ENCODE peak calls at places on chromosomes 13 and 19, in six cellular contexts. One of them, this sample, is unnamed.

GRCh38 chr19:29247912-29248311 is 35.0 kb upstream of the UQCRFS1 start:
- DNase-seq in H9: peak
- DNase-seq in PC-3: no peak
- DNase-seq in DND-41: no peak
- DNase-seq in fibroblast of lung: no peak
- DNase-seq in IMR-90: no peak
- DNase-seq in this sample: no peak

GRCh38 chr13:67464154-67464553 is 234.0 kb upstream of the PCDH9 start:
- DNase-seq in H9: no peak
- DNase-seq in PC-3: no peak
- DNase-seq in DND-41: no peak
- DNase-seq in fibroblast of lung: no peak
- DNase-seq in IMR-90: no peak
- DNase-seq in this sample: no peak

GRCh38 chr13:26951581-26952177 is 191.1 kb upstream of the GPR12 start:
- DNase-seq in H9: no peak
- DNase-seq in PC-3: no peak
- DNase-seq in DND-41: no peak
- DNase-seq in fibroblast of lung: no peak
- DNase-seq in IMR-90: no peak
- DNase-seq in this sample: no peak

GRCh38 chr13:41302743-41303142 is 8.3 kb upstream of the NAA16 start:
- DNase-seq in H9: no peak
- DNase-seq in PC-3: no peak
- DNase-seq in DND-41: no peak
- DNase-seq in fibroblast of lung: no peak
- DNase-seq in IMR-90: no peak
- DNase-seq in this sample: no peak

GRCh38 chr19:44718441-44719261 is 19.7 kb downstream of the CEACAM16 start:
- DNase-seq in H9: peak
- DNase-seq in PC-3: peak
- DNase-seq in DND-41: no peak
- DNase-seq in fibroblast of lung: peak
- DNase-seq in IMR-90: peak
- DNase-seq in this sample: peak

GRCh38 chr19:49544154-49544553 is 16.4 kb downstream of the RCN3 start:
- DNase-seq in H9: no peak
- DNase-seq in PC-3: no peak
- DNase-seq in DND-41: no peak
- DNase-seq in fibroblast of lung: no peak
- DNase-seq in IMR-90: no peak
- DNase-seq in this sample: no peak

GRCh38 chr13:32267836-32268439 is 47.2 kb downstream of the ZAR1L start:
- DNase-seq in H9: peak
- DNase-seq in PC-3: peak
- DNase-seq in DND-41: peak
- DNase-seq in fibroblast of lung: no peak
- DNase-seq in IMR-90: no peak
- DNase-seq in this sample: no peak

GRCh38 chr13:107867701-107868661 is 347.4 kb downstream of the LIG4 start:
- DNase-seq in H9: peak
- DNase-seq in PC-3: peak
- DNase-seq in DND-41: no peak
- DNase-seq in fibroblast of lung: peak
- DNase-seq in IMR-90: peak
- DNase-seq in this sample: peak

GRCh38 chr13:102374233-102374632 is 27.6 kb downstream of the FGF14 start:
- DNase-seq in H9: no peak
- DNase-seq in PC-3: no peak
- DNase-seq in DND-41: no peak
- DNase-seq in fibroblast of lung: no peak
- DNase-seq in IMR-90: no peak
- DNase-seq in this sample: no peak

GRCh38 chr13:25648996-25649633 is 277.3 kb downstream of the ATP8A2 start:
- DNase-seq in H9: no peak
- DNase-seq in PC-3: no peak
- DNase-seq in DND-41: no peak
- DNase-seq in fibroblast of lung: no peak
- DNase-seq in IMR-90: no peak
- DNase-seq in this sample: no peak

GRCh38 chr13:33262069-33262487 is 23.5 kb downstream of the STARD13 start:
- DNase-seq in H9: peak
- DNase-seq in PC-3: peak
- DNase-seq in DND-41: no peak
- DNase-seq in fibroblast of lung: no peak
- DNase-seq in IMR-90: peak
- DNase-seq in this sample: no peak

GRCh38 chr13:29922281-29922821 is 71.9 kb upstream of the UBL3 start:
- DNase-seq in H9: no peak
- DNase-seq in PC-3: peak
- DNase-seq in DND-41: no peak
- DNase-seq in fibroblast of lung: peak
- DNase-seq in IMR-90: peak
- DNase-seq in this sample: peak

GRCh38 chr19:37933965-37934364 is 27.0 kb downstream of the SIPA1L3 start:
- DNase-seq in H9: no peak
- DNase-seq in PC-3: no peak
- DNase-seq in DND-41: no peak
- DNase-seq in fibroblast of lung: no peak
- DNase-seq in IMR-90: peak
- DNase-seq in this sample: peak

GRCh38 chr19:19321143-19321577 is 531 bp downstream of the MAU2 start:
- DNase-seq in H9: peak
- DNase-seq in PC-3: peak
- DNase-seq in DND-41: peak
- DNase-seq in fibroblast of lung: peak
- DNase-seq in IMR-90: no peak
- DNase-seq in this sample: peak

GRCh38 chr19:1651061-1651547 is 1.3 kb downstream of the TCF3 start:
- DNase-seq in H9: no peak
- DNase-seq in PC-3: no peak
- DNase-seq in DND-41: peak
- DNase-seq in fibroblast of lung: peak
- DNase-seq in IMR-90: peak
- DNase-seq in this sample: peak

GRCh38 chr19:5621311-5621944 is 1.1 kb downstream of the SAFB2 start:
- DNase-seq in H9: no peak
- DNase-seq in PC-3: no peak
- DNase-seq in DND-41: no peak
- DNase-seq in fibroblast of lung: no peak
- DNase-seq in IMR-90: no peak
- DNase-seq in this sample: no peak

GRCh38 chr13:32978278-32978677 is 37.9 kb upstream of the KL start:
- DNase-seq in H9: no peak
- DNase-seq in PC-3: no peak
- DNase-seq in DND-41: no peak
- DNase-seq in fibroblast of lung: no peak
- DNase-seq in IMR-90: no peak
- DNase-seq in this sample: no peak

GRCh38 chr13:114101831-114102520 is 30.4 kb downstream of the RASA3 start:
- DNase-seq in H9: no peak
- DNase-seq in PC-3: no peak
- DNase-seq in DND-41: no peak
- DNase-seq in fibroblast of lung: no peak
- DNase-seq in IMR-90: no peak
- DNase-seq in this sample: peak

DNA sequence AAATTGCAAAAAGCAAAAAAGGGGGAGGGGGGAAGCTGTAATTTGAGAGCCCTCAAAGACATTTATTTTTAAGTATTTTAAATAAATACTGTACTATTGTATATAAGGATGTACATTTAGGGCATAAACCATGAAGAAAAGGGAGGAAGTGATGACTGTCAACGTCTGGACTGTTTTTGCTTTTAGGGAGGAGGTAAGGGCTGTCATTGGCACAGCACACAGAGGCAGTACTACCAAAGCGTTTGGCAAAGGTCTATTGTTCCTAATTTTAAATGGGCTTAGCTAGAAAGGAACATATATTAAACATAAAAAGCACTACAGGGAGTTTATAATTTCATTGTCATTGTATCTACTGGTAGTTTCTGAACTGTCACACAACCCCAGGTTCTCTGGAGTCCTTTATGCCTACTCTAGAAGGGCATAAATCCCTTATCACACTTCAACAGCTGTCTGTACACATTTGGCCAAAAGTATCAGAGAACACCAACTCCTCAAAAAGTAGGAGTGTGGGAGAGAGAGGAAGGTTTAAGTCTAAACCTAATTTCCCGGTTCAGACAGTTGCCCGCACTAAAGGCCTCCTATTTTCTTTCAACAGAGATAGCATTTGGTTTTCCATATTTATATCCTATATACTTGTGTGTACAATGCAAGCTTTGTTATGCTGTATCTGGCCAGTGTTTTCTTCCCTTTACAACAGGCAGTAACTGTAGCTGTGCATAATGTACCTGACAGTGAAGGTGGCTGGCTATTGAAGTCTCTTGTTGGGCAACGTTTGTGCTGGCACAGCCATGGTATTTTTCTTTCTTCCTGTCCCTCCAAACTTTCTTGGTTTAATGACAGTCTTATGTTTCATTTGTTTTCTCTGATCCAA is 406.2 kb downstream of the KLF5 start:
- DNase-seq in H9: no peak
- DNase-seq in PC-3: no peak
- DNase-seq in DND-41: no peak
- DNase-seq in fibroblast of lung: no peak
- DNase-seq in IMR-90: no peak
- DNase-seq in this sample: no peak
- H2AFZ ChIP-seq in H9: no peak
- H2AFZ ChIP-seq in PC-3: peak
- H2AFZ ChIP-seq in DND-41: no peak
- H2AFZ ChIP-seq in fibroblast of lung: no peak
- H2AFZ ChIP-seq in IMR-90: no peak
- H2AFZ ChIP-seq in this sample: no peak

GRCh38 chr19:51477343-51477742 is 996 bp upstream of the CEACAM18 start:
- DNase-seq in H9: no peak
- DNase-seq in PC-3: no peak
- DNase-seq in DND-41: no peak
- DNase-seq in fibroblast of lung: no peak
- DNase-seq in IMR-90: no peak
- DNase-seq in this sample: no peak
- H2AFZ ChIP-seq in H9: no peak
- H2AFZ ChIP-seq in PC-3: no peak
- H2AFZ ChIP-seq in DND-41: no peak
- H2AFZ ChIP-seq in fibroblast of lung: no peak
- H2AFZ ChIP-seq in IMR-90: no peak
- H2AFZ ChIP-seq in this sample: no peak

GRCh38 chr19:7513809-7514642 is 1.9 kb upstream of the ZNF358 start:
- DNase-seq in H9: no peak
- DNase-seq in PC-3: no peak
- DNase-seq in DND-41: no peak
- DNase-seq in fibroblast of lung: no peak
- DNase-seq in IMR-90: no peak
- DNase-seq in this sample: no peak

GRCh38 chr19:7516281-7516862 is 469 bp downstream of the ZNF358 start:
- DNase-seq in H9: no peak
- DNase-seq in PC-3: no peak
- DNase-seq in DND-41: no peak
- DNase-seq in fibroblast of lung: no peak
- DNase-seq in IMR-90: no peak
- DNase-seq in this sample: no peak

GRCh38 chr19:7515471-7516226 is at the start of gene ZNF358:
- DNase-seq in H9: peak
- DNase-seq in PC-3: peak
- DNase-seq in DND-41: peak
- DNase-seq in fibroblast of lung: peak
- DNase-seq in IMR-90: peak
- DNase-seq in this sample: peak

GRCh38 chr19:7516878-7517277 is 975 bp downstream of the ZNF358 start:
- DNase-seq in H9: no peak
- DNase-seq in PC-3: no peak
- DNase-seq in DND-41: no peak
- DNase-seq in fibroblast of lung: no peak
- DNase-seq in IMR-90: no peak
- DNase-seq in this sample: no peak

GRCh38 chr19:7515091-7515470 is 822 bp upstream of the ZNF358 start:
- DNase-seq in H9: no peak
- DNase-seq in PC-3: no peak
- DNase-seq in DND-41: no peak
- DNase-seq in fibroblast of lung: peak
- DNase-seq in IMR-90: peak
- DNase-seq in this sample: peak
- H2AFZ ChIP-seq in H9: no peak
- H2AFZ ChIP-seq in PC-3: peak
- H2AFZ ChIP-seq in DND-41: peak
- H2AFZ ChIP-seq in fibroblast of lung: peak
- H2AFZ ChIP-seq in IMR-90: peak
- H2AFZ ChIP-seq in this sample: no peak

DNA sequence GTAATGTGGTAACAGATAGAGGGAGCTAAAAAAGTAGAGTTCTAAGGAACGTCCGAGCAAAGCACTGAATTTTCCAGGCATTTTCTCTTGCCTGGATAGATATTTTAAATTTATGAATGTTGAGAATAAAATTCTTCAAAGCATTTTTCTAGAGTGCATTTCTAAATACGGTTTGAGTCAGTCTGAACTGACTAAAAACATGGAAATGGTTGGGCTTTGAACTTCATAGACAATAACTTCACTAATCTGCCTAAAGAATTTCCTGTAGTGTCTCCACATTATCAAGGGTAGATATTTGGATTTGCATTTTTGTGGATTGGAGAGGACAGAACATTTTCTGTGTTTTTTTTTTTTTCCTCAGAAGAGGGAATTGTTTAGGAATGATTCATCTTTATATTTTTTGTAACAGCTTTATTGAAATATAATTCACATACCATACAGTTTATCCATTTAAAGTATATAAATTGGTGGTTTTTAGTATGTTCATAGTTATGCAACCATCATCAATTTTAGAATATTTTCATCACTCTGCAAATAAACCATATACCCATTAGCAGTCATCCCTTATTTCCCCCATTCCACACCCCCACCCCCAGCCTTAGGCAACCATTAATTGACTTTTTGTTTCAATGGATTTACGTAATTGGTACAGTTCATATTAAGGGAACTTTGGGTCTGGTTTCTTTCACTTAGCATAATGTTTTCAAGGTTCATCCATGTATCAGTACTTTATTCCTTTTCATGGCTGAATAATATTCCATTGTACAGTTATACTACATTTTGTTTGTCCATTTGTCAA is 20.7 kb downstream of the GARRE1 start:
- DNase-seq in H9: no peak
- DNase-seq in PC-3: peak
- DNase-seq in DND-41: no peak
- DNase-seq in fibroblast of lung: peak
- DNase-seq in IMR-90: peak
- DNase-seq in this sample: peak
- H2AFZ ChIP-seq in H9: no peak
- H2AFZ ChIP-seq in PC-3: no peak
- H2AFZ ChIP-seq in DND-41: no peak
- H2AFZ ChIP-seq in fibroblast of lung: no peak
- H2AFZ ChIP-seq in IMR-90: no peak
- H2AFZ ChIP-seq in this sample: no peak

GRCh38 chr13:105031306-105031705 is 1504.2 kb downstream of the EFNB2 start:
- DNase-seq in H9: no peak
- DNase-seq in PC-3: no peak
- DNase-seq in DND-41: no peak
- DNase-seq in fibroblast of lung: no peak
- DNase-seq in IMR-90: no peak
- DNase-seq in this sample: no peak
- H2AFZ ChIP-seq in H9: no peak
- H2AFZ ChIP-seq in PC-3: no peak
- H2AFZ ChIP-seq in DND-41: no peak
- H2AFZ ChIP-seq in fibroblast of lung: no peak
- H2AFZ ChIP-seq in IMR-90: no peak
- H2AFZ ChIP-seq in this sample: no peak

This sample was measured in mesenchymal stem cell.